ENCODE peak calls at places on chromosomes 12 and 14, in ten cellular contexts. F is NB4, D is foreskin keratinocyte, G is fibroblast of mammary gland, B is mesothelial cell of epicardium, P is ascending aorta, A is chondrocyte, L is foreskin fibroblast, M is heart left ventricle, U is epithelial cell of esophagus. Z is an unnamed sample.

GRCh38 chr14:102568115-102568614 is 24.3 kb upstream of the RCOR1 start:
- DNase-seq in F (peak; percentile 41), D (peak; percentile 77), G (no peak), B (no peak), P (no peak), A (no peak), L (no peak), M (no peak), U (peak; percentile 60), Z (peak; percentile 87)

GRCh38 chr14:101774006-101774755 is 12.7 kb downstream of the PPP2R5C start:
- DNase-seq in F (no peak), D (no peak), G (no peak), B (no peak), P (no peak), A (no peak), L (no peak), M (no peak), U (no peak), Z (no peak)

GRCh38 chr12:6364037-6364360 is 11.4 kb downstream of the SCNN1A start:
- DNase-seq in F (no peak), D (no peak), G (no peak), B (no peak), P (no peak), A (no peak), L (peak; percentile 49), M (no peak), U (no peak), Z (peak; percentile 56)

GRCh38 chr12:92502417-92503028 is 200.3 kb upstream of the PLEKHG7 start:
- DNase-seq in F (peak; percentile 63), D (no peak), G (peak; percentile 7), B (no peak), P (peak; percentile 64), A (no peak), L (no peak), M (no peak), U (peak; percentile 19), Z (peak; percentile 24)

GRCh38 chr12:120466560-120467315 is 2.8 kb downstream of the SRSF9 start:
- DNase-seq in F (peak; percentile 78), D (no peak), G (peak; percentile 61), B (no peak), P (no peak), A (no peak), L (peak; percentile 77), M (no peak), U (peak; percentile 62), Z (peak; percentile 59)

GRCh38 chr12:31890295-31891285 is 68.6 kb upstream of the RESF1 start:
- DNase-seq in F (peak; percentile 56), D (no peak), G (no peak), B (no peak), P (no peak), A (no peak), L (no peak), M (no peak), U (no peak), Z (no peak)

GRCh38 chr12:112992541-112993398 is 14.5 kb downstream of the OAS2 start:
- DNase-seq in F (peak; percentile 84), D (peak; percentile 52), G (peak; percentile 65), B (no peak), P (peak; percentile 65), A (no peak), L (peak; percentile 75), M (peak; percentile 54), U (peak; percentile 69), Z (peak; percentile 78)

GRCh38 chr12:49945394-49946080 is 5.0 kb upstream of the AQP2 start:
- DNase-seq in F (peak; percentile 93), D (peak; percentile 55), G (peak; percentile 78), B (peak; percentile 86), P (peak; percentile 86), A (no peak), L (peak; percentile 89), M (peak; percentile 89), U (peak; percentile 81), Z (peak; percentile 77)

GRCh38 chr14:104875412-104875751 is 10.3 kb downstream of the CEP170B start:
- DNase-seq in F (no peak), D (no peak), G (no peak), B (no peak), P (no peak), A (no peak), L (no peak), M (peak; percentile 12), U (no peak), Z (no peak)

GRCh38 chr12:132218915-132219314 is 74.7 kb downstream of the NOC4L start:
- DNase-seq in F (peak; percentile 72), D (no peak), G (no peak), B (no peak), P (no peak), A (peak; percentile 53), L (peak; percentile 15), M (no peak), U (no peak), Z (peak; percentile 35)
- TF ChIP-seq CTCF in F (peak; percentile 61), D (peak; percentile 36), G (peak; percentile 29), B (peak; percentile 23), P (no peak), A (peak; percentile 74), L (no peak), M (no peak), U (no peak), Z (no peak)

GRCh38 chr12:47825239-47825639 is 5.5 kb upstream of the HDAC7 start:
- DNase-seq in F (no peak), D (no peak), G (no peak), B (no peak), P (peak; percentile 84), A (peak; percentile 35), L (no peak), M (peak; percentile 59), U (peak; percentile 71), Z (peak; percentile 85)
- TF ChIP-seq CTCF in F (no peak), D (no peak), G (no peak), B (no peak), P (no peak), A (no peak), L (no peak), M (no peak), U (no peak), Z (no peak)

GRCh38 chr14:21268612-21269251 is 510 bp downstream of the HNRNPC start:
- DNase-seq in F (peak; percentile 76), D (peak; percentile 25), G (peak; percentile 69), B (peak; percentile 42), P (no peak), A (no peak), L (peak; percentile 54), M (no peak), U (peak; percentile 72), Z (peak; percentile 70)
- TF ChIP-seq CTCF in F (no peak), D (no peak), G (no peak), B (no peak), P (no peak), A (no peak), L (no peak), M (no peak), U (no peak), Z (no peak)

DNA sequence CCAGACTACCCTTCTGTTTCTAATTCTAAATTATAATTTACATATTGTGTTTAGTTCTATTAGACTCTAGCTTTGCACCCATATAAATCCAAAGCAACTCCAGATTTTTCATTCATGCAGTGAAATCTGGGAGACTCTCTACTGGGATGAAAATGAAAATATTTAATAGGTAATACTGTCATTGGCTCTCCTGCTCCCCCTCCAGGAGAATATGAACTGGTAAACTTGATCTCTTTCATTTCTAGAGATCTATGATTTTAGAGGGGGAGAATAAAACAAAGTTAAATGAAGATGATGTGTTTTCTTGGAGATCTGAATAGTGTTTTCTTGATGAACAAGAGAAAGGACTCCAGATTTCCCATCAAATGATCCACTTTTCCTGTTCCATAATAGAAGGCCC is 104.3 kb upstream of the TMCC3 start:
- DNase-seq in F (no peak), D (no peak), G (no peak), B (no peak), P (no peak), A (no peak), L (peak; percentile 45), M (no peak), U (no peak), Z (no peak)
- TF ChIP-seq CTCF in F (peak; percentile 18), D (peak; percentile 63), G (peak; percentile 38), B (no peak), P (no peak), A (peak; percentile 67), L (peak; percentile 3), M (no peak), U (peak; percentile 25), Z (peak; percentile 13)

DNA sequence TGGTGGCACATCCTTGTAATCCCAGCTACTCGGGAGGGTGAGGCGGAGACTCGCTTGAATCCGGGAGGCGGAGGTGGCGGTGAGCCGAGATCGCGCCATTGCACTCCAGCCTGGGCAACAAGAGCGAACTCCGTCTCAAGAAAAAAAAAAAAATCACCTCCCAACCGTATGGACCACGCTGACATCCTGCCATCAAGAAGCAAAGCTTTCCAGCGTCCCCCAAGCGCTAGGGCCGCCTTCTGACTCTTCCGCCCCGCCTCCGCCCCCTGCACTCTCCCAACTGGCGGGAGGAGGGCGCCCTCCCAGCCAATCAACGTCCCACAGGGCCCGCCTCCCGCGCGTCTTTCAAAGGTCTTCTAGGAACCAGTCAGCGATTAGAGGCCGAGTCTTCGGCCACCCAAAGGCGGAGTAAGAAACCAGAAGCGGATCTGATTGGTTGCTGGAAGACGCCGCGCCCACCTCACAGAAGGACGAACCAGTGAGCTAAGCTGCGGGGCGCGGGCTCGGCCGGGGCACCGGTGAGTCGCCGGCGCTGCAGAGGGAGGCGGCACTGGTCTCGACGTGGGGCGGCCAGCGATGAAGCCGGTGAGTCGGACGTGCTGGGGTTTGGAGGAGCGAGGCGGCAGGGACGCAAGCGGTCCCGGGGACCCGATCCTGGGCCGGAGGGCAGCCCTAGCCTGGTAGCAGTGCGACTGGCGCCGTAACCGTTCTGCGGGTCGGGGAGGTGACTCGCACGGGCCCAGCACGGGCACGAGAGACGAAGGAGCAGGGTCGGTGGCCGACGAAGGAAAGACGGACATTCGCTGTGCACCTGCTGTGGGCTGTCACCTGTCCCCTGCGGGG is at the start of gene CDKN3:
- DNase-seq in F (peak; percentile 99), D (peak; percentile 98), G (peak; percentile 99), B (peak; percentile 94), P (peak; percentile 99), A (peak; percentile 99), L (peak; percentile 100), M (peak; percentile 98), U (peak; percentile 100), Z (peak; percentile 100)
- TF ChIP-seq CTCF in F (no peak), D (peak; percentile 64), G (peak; percentile 8), B (peak; percentile 24), P (peak; percentile 58), A (peak; percentile 76), L (peak; percentile 33), M (peak; percentile 66), U (peak; percentile 40), Z (peak; percentile 45)

GRCh38 chr14:63633801-63634200 is 7.9 kb downstream of the WDR89 start:
- DNase-seq in F (no peak), D (no peak), G (no peak), B (no peak), P (no peak), A (no peak), L (peak; percentile 32), M (no peak), U (no peak), Z (no peak)

DNA sequence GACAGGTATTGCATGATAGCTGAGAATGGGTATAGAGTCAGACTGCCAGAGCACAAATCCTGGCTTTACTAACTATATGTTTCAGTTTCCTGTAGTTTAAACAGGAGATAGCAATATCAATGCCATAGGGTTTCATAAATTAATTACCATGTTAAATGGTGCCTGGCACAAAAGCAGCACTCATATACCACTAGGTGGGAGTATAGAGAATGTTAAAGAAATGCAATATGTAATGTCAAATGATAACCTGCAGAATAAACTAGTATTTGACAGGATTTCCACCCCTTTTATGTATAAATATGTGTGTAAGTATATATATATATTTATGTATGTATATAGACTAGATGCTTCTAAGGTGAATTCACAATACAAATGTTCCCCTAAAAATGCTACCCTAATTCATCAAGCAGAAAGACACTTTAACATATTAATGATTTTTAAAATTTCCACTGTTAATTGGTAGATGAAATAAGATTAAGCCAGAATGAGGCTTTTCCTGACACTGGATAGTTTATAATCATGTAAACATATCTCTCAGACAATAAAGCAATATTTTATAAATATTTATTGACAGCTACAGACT is 8.6 kb downstream of the WDR89 start:
- DNase-seq in F (peak; percentile 36), D (no peak), G (peak; percentile 43), B (no peak), P (no peak), A (no peak), L (peak; percentile 50), M (no peak), U (peak; percentile 43), Z (peak; percentile 44)
- TF ChIP-seq CTCF in F (peak; percentile 16), D (peak; percentile 78), G (peak; percentile 64), B (peak; percentile 42), P (no peak), A (peak; percentile 84), L (peak; percentile 59), M (peak; percentile 27), U (peak; percentile 52), Z (peak; percentile 46)

Z was measured in MCF 10A.